ENCODE peak calls at places on chromosome 4, in eight cellular contexts. U is stomach; C is prostate gland; Q is left cardiac atrium; K is stromal cell of bone marrow; N is right lobe of liver; I is stimulated activated CD4-positive, alpha-beta T cell treated with anti-CD3 and anti-CD28 coated beads, Interleukin-15, amount 100 ng/mL, for 1 hour; Z is activated naive CD8-positive, alpha-beta T cell treated with anti-CD3 and anti-CD28 coated beads, Interleukin-2, amount 50 U/mL, for 24 hours. B is an unnamed sample.
A peak's percentile ranks its signal among the peaks of the same experiment; 100 is the strongest.

GRCh38 chr4:142516686-142517145 is 329.4 kb downstream of the INPP4B start:
- DNase-seq in I (no peak), N (no peak), Q (no peak), U (no peak), Z (no peak), C (no peak), K (no peak), B (no peak)

GRCh38 chr4:75018811-75019210 is 85.9 kb downstream of the PARM1 start:
- DNase-seq in Q (no peak), K (no peak), I (no peak), U (no peak), C (no peak), Z (no peak), N (no peak), B (no peak)

GRCh38 chr4:64895031-64895430 is 485.8 kb upstream of the TECRL start:
- DNase-seq in C (no peak), U (no peak), I (no peak), K (no peak), Q (no peak), Z (no peak), N (no peak), B (no peak)

GRCh38 chr4:133808151-133808550 is 393.4 kb downstream of the PABPC4L start:
- DNase-seq in Q (no peak), Z (no peak), N (no peak), U (no peak), K (no peak), I (no peak), C (no peak), B (no peak)

GRCh38 chr4:77817304-77818076 is 1.7 kb downstream of the CNOT6L start:
- DNase-seq in I (no peak), C (no peak), Q (no peak), N (no peak), K (no peak), U (no peak), Z (no peak), B (no peak)

GRCh38 chr4:80045831-80046230 is 27.2 kb downstream of the ANTXR2 start:
- DNase-seq in K (peak; percentile 55), C (no peak), U (no peak), I (no peak), Z (no peak), Q (no peak), N (no peak), B (no peak)

GRCh38 chr4:1410491-1411325 is 4.5 kb upstream of the NKX1-1 start:
- DNase-seq in Q (peak; percentile 72), I (no peak), Z (peak; percentile 70), C (no peak), N (no peak), U (peak; percentile 33), K (no peak), B (peak; percentile 52)

GRCh38 chr4:41438564-41438963 is 99.4 kb upstream of the LIMCH1 start:
- DNase-seq in U (no peak), Z (no peak), C (no peak), I (no peak), K (no peak), Q (no peak), N (peak; percentile 35), B (no peak)

GRCh38 chr4:101217353-101218031 is 129.8 kb downstream of the PPP3CA start:
- DNase-seq in Q (no peak), C (no peak), K (no peak), I (no peak), N (no peak), Z (no peak), U (no peak), B (no peak)

GRCh38 chr4:8774071-8774470 is 97.6 kb downstream of the HMX1 start:
- DNase-seq in C (no peak), K (no peak), U (no peak), N (peak; percentile 8), Q (no peak), I (no peak), Z (no peak), B (peak; percentile 8)

GRCh38 chr4:40811886-40812857 is 62.4 kb downstream of the NSUN7 start:
- DNase-seq in C (no peak), U (no peak), Z (no peak), K (no peak), Q (no peak), I (no peak), N (no peak), B (peak; percentile 62)

GRCh38 chr4:138953962-138954371 is 61.6 kb upstream of the NOCT start:
- DNase-seq in Q (no peak), U (no peak), N (no peak), K (peak; percentile 95), C (no peak), I (no peak), Z (no peak), B (no peak)

GRCh38 chr4:42350611-42351182 is 46.6 kb upstream of the SHISA3 start:
- DNase-seq in I (no peak), Q (no peak), Z (no peak), C (no peak), U (no peak), N (no peak), K (no peak), B (no peak)

B was measured in lower lobe of right lung.